ENCODE peak calls at places on chromosomes 3 and 15, in six cellular contexts. J, U, K, O, N and C are unnamed samples.

GRCh38 chr3:140216249-140216648 is 281.3 kb downstream of the CLSTN2 start:
- DNase-seq in J (no peak), U (no peak), K (no peak), O (peak), N (no peak), C (no peak)

GRCh38 chr3:48419597-48419996 is 10.3 kb downstream of the PLXNB1 start:
- DNase-seq in J (no peak), U (no peak), K (peak), O (no peak), N (no peak), C (no peak)

GRCh38 chr15:41501191-41501917 is 7.7 kb downstream of the ITPKA start:
- DNase-seq in J (no peak), U (no peak), K (peak), O (no peak), N (no peak), C (no peak)

GRCh38 chr3:27485853-27486252 is 1.7 kb upstream of the SLC4A7 start:
- DNase-seq in J (no peak), U (no peak), K (no peak), O (no peak), N (no peak), C (no peak)

GRCh38 chr15:70324001-70324974 is 226.6 kb upstream of the TLE3 start:
- DNase-seq in J (no peak), U (no peak), K (no peak), O (peak), N (no peak), C (peak)

GRCh38 chr15:88470625-88471372 is 3.3 kb downstream of the MRPS11 start:
- DNase-seq in J (no peak), U (no peak), K (no peak), O (no peak), N (no peak), C (no peak)

GRCh38 chr3:169432692-169433432 is 230.7 kb downstream of the MECOM start:
- DNase-seq in J (no peak), U (no peak), K (no peak), O (no peak), N (no peak), C (no peak)

GRCh38 chr3:22617372-22617771 is 585.8 kb upstream of the UBE2E2 start:
- DNase-seq in J (no peak), U (no peak), K (no peak), O (no peak), N (no peak), C (no peak)

GRCh38 chr3:88003115-88003755 is 55.6 kb downstream of the CGGBP1 start:
- DNase-seq in J (no peak), U (no peak), K (no peak), O (peak), N (no peak), C (peak)

GRCh38 chr3:99648091-99648490 is 9.7 kb downstream of the COL8A1 start:
- DNase-seq in J (no peak), U (no peak), K (no peak), O (peak), N (no peak), C (no peak)

GRCh38 chr3:39148116-39149058 is 5.0 kb downstream of the CSRNP1 start:
- DNase-seq in J (peak), U (no peak), K (no peak), O (peak), N (no peak), C (peak)
- H3K4me3 ChIP-seq in J (no peak), U (peak), K (peak), O (peak), N (no peak), C (peak)

GRCh38 chr3:62874398-62875102 is 666 bp downstream of the CADPS start:
- DNase-seq in J (no peak), U (no peak), K (peak), O (no peak), N (peak), C (no peak)

GRCh38 chr3:62876064-62876463 is 848 bp upstream of the CADPS start:
- DNase-seq in J (no peak), U (peak), K (peak), O (peak), N (no peak), C (peak)

GRCh38 chr3:62872318-62872717 is 2.9 kb downstream of the CADPS start:
- DNase-seq in J (no peak), U (no peak), K (no peak), O (no peak), N (no peak), C (no peak)

GRCh38 chr3:62873672-62874397 is 1.4 kb downstream of the CADPS start:
- DNase-seq in J (no peak), U (peak), K (peak), O (peak), N (peak), C (no peak)

DNA sequence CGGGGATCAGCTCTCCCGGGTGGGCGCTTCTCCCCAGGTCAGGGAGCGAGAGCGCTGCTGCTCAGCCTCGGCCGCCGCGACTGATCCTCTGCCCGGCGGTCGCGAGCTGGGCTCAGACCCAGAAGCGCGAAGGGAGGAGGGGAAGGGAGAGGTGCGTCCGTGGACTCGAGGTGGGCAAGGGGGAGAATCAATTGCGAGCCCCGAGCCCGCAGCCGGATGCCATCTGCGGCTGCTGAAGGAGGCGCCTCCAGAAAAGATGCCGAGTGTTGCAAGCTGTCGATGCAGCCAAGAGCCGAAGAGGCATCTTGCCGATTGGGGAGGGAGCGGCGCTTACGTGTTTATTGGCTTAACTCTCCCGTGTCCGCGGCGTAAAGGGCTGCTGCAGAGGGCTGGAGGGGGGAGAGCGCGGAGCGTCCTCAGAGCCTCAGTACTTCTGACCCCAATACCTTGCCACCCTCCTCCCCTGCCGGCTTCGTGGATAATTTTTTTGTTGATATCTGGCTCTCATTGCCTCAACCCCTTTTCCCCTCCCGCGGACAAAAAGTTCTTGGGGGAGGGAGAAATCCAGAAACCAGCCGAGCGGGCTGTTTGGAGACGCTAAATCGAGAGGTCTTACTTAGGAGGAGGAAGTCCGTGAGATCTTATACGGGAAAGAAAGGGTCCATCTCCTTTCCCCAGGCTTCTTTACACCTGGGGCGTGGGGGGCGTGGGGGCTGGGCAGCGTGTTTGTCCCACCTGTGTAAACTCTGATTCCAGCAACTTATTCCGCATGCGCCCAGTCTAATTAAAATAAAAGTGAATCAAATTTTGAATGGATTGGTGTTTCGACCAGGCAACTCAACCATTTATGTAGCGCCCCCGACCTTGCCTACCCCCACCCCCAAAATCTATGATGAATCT is at the start of gene CADPS:
- DNase-seq in J (no peak), U (no peak), K (peak), O (peak), N (peak), C (no peak)
- H3K4me3 ChIP-seq in J (peak), U (peak), K (peak), O (peak), N (peak), C (no peak)

GRCh38 chr3:122794779-122795673 is at the start of gene SLC49A4:
- DNase-seq in J (peak), U (peak), K (peak), O (peak), N (peak), C (peak)
- H3K4me3 ChIP-seq in J (peak), U (peak), K (peak), O (peak), N (peak), C (peak)

GRCh38 chr15:94232107-94232506 is 746 bp downstream of the MCTP2 start:
- DNase-seq in J (no peak), U (no peak), K (no peak), O (no peak), N (no peak), C (no peak)

GRCh38 chr15:94231728-94232086 is 346 bp downstream of the MCTP2 start:
- DNase-seq in J (peak), U (peak), K (no peak), O (no peak), N (no peak), C (no peak)

GRCh38 chr15:94230886-94231727 is at the start of gene MCTP2:
- DNase-seq in J (peak), U (peak), K (peak), O (peak), N (peak), C (no peak)

GRCh38 chr15:94229591-94230365 is 1.6 kb upstream of the MCTP2 start:
- DNase-seq in J (no peak), U (no peak), K (no peak), O (no peak), N (no peak), C (no peak)

DNA sequence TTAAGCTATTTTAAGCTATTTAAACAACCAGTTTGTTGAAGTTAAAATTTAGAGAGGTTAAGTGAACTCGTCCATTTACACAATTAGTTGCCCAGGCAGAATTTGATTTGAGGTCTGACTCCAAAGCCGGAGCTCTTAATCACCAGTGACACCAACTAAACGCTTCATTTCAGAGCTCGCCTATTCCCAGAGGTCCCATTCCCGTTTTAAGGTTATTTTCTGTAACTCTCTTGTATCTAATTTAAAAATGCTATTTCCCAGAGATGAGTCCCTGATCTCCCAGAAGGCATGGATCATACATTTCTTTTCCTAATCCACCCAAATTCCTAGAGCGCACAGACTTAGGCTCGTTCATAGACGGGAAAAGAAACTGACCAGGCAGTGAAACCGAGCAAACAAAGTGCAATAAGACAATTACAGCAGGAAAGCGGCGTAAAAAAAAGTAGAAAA is 900 bp upstream of the MCTP2 start:
- DNase-seq in J (no peak), U (no peak), K (no peak), O (no peak), N (no peak), C (no peak)
- H3K4me3 ChIP-seq in J (peak), U (peak), K (peak), O (peak), N (peak), C (peak)